ENCODE peak calls at places on chromosome 12, in four cellular contexts. A is K562, L is NCI-H510A treated with DMSO at 0.1 percent for 48 hours, E is BE2C. Q is an unnamed sample.

GRCh38 chr12:6264402-6265037 is 46.0 kb upstream of the PLEKHG6 start:
- DNase-seq in L (peak), A (no peak), E (no peak), Q (no peak)

GRCh38 chr12:21149849-21150248 is 18.9 kb downstream of the SLCO1B1 start:
- DNase-seq in E (no peak), A (no peak), L (no peak), Q (no peak)

GRCh38 chr12:121953695-121954094 is 35.3 kb downstream of the CFAP251 start:
- DNase-seq in E (no peak), L (peak), A (no peak), Q (no peak)

GRCh38 chr12:22505826-22506225 is 38.5 kb downstream of the C2CD5 start:
- DNase-seq in E (no peak), A (no peak), L (no peak), Q (no peak)

GRCh38 chr12:120373683-120374082 is 4.7 kb upstream of the MSI1 start:
- DNase-seq in E (no peak), A (no peak), L (no peak), Q (no peak)

GRCh38 chr12:89454080-89454848 is 70.3 kb downstream of the GALNT4 start:
- DNase-seq in L (no peak), E (peak), A (no peak), Q (no peak)

GRCh38 chr12:26133508-26133907 is 8.7 kb upstream of the BHLHE41 start:
- DNase-seq in A (no peak), E (no peak), L (no peak), Q (no peak)

GRCh38 chr12:128069359-128069997 is 197.5 kb upstream of the TMEM132C start:
- DNase-seq in A (peak), L (peak), E (peak), Q (peak)

GRCh38 chr12:108833757-108834472 is 23.5 kb downstream of the SSH1 start:
- DNase-seq in E (no peak), L (no peak), A (no peak), Q (no peak)

GRCh38 chr12:124646385-124647230 is 79.2 kb upstream of the NCOR2 start:
- DNase-seq in A (no peak), L (no peak), E (no peak), Q (no peak)

GRCh38 chr12:8577879-8578278 is 34.8 kb downstream of the AICDA start:
- DNase-seq in E (no peak), L (no peak), A (no peak), Q (peak)

GRCh38 chr12:105493091-105493615 is 162.7 kb downstream of the C12orf75 start:
- DNase-seq in L (no peak), A (no peak), E (no peak), Q (no peak)

GRCh38 chr12:65535951-65536350 is 257.5 kb downstream of the MSRB3 start:
- DNase-seq in L (no peak), A (no peak), E (no peak), Q (no peak)

GRCh38 chr12:124758266-124759200 is 105.1 kb downstream of the SCARB1 start:
- DNase-seq in E (peak), L (peak), A (no peak), Q (peak)

GRCh38 chr12:98260276-98260675 is 255.1 kb upstream of the TMPO start:
- DNase-seq in L (no peak), E (no peak), A (no peak), Q (no peak)

GRCh38 chr12:125286005-125286727 is 220.9 kb downstream of the AACS start:
- DNase-seq in E (no peak), A (no peak), L (no peak), Q (no peak)

GRCh38 chr12:51949342-51950030 is 2.0 kb upstream of the ACVR1B start:
- DNase-seq in L (no peak), A (no peak), E (no peak), Q (no peak)

GRCh38 chr12:64679487-64679983 is 69.2 kb downstream of the RASSF3 start:
- DNase-seq in A (peak), E (no peak), L (peak), Q (peak)

GRCh38 chr12:105775351-105775750 is 363.4 kb downstream of the NUAK1 start:
- DNase-seq in A (no peak), L (peak), E (no peak), Q (no peak)

GRCh38 chr12:105671720-105672119 is 341.2 kb downstream of the C12orf75 start:
- DNase-seq in A (no peak), L (no peak), E (no peak), Q (no peak)

GRCh38 chr12:71654200-71654599 is 9.4 kb downstream of the ZFC3H1 start:
- DNase-seq in E (no peak), A (no peak), L (no peak), Q (no peak)

GRCh38 chr12:108689314-108690190 is 41.8 kb downstream of the CORO1C start:
- DNase-seq in A (peak), L (peak), E (peak), Q (peak)

GRCh38 chr12:104643921-104644669 is 187.3 kb downstream of the CHST11 start:
- DNase-seq in A (no peak), E (peak), L (peak), Q (peak)

GRCh38 chr12:30153981-30154380 is 370.2 kb upstream of the TMTC1 start:
- DNase-seq in L (no peak), A (no peak), E (no peak), Q (no peak)

GRCh38 chr12:116179384-116179783 is 98.1 kb downstream of the MED13L start:
- DNase-seq in E (no peak), A (no peak), L (no peak), Q (no peak)

GRCh38 chr12:93153321-93153720 is 224.2 kb upstream of the EEA1 start:
- DNase-seq in A (no peak), E (no peak), L (no peak), Q (no peak)

GRCh38 chr12:125263385-125263784 is 198.2 kb downstream of the AACS start:
- DNase-seq in A (no peak), L (no peak), E (no peak), Q (no peak)

Q was measured in NCI-H1417.